ENCODE peak calls at places on chromosomes 3 and 15, in six cellular contexts. G is activated CD8-positive, alpha-beta memory T cell treated with anti-CD3 and anti-CD28 coated beads, Interleukin-2, amount 50 U/mL, for 4 hours; E is EL; S is nephron progenitor cell; T is ACHN; K is GM12865. C is an unnamed sample.

GRCh38 chr3:141853146-141853690 is 23.2 kb upstream of the ATP1B3 start:
- DNase-seq in G (no peak), E (no peak), S (no peak), T (no peak), K (no peak), C (no peak)

GRCh38 chr15:80660114-80660513 is 35.0 kb upstream of the ABHD17C start:
- DNase-seq in G (no peak), E (peak; percentile 34), S (peak; percentile 35), T (peak; percentile 47), K (no peak), C (no peak)

GRCh38 chr15:73389971-73390544 is 21.3 kb upstream of the HCN4 start:
- DNase-seq in G (no peak), E (no peak), S (no peak), T (no peak), K (no peak), C (no peak)

GRCh38 chr15:73737506-73737905 is 15.6 kb downstream of the INSYN1 start:
- DNase-seq in G (no peak), E (no peak), S (no peak), T (no peak), K (no peak), C (no peak)

GRCh38 chr15:76840830-76841460 is 64.2 kb downstream of the SCAPER start:
- DNase-seq in G (no peak), E (peak; percentile 30), S (no peak), T (peak; percentile 44), K (peak; percentile 45), C (no peak)

GRCh38 chr15:71152542-71152941 is 37.3 kb downstream of the THSD4 start:
- DNase-seq in G (no peak), E (no peak), S (no peak), T (no peak), K (no peak), C (no peak)

GRCh38 chr3:191357909-191358308 is 27.6 kb upstream of the UTS2B start:
- DNase-seq in G (no peak), E (no peak), S (no peak), T (no peak), K (no peak), C (no peak)

GRCh38 chr3:127886276-127886862 is 28.7 kb upstream of the KBTBD12 start:
- DNase-seq in G (no peak), E (no peak), S (no peak), T (no peak), K (no peak), C (no peak)

GRCh38 chr3:149575213-149575961 is 82.4 kb downstream of the WWTR1 start:
- DNase-seq in G (no peak), E (peak; percentile 95), S (no peak), T (peak; percentile 78), K (peak; percentile 17), C (no peak)

GRCh38 chr15:35168464-35168863 is 83.4 kb upstream of the NANOGP8 start:
- DNase-seq in G (no peak), E (peak; percentile 79), S (no peak), T (peak; percentile 47), K (no peak), C (no peak)

GRCh38 chr3:189368384-189368783 is 196.6 kb downstream of the TPRG1 start:
- DNase-seq in G (no peak), E (no peak), S (no peak), T (no peak), K (peak; percentile 15), C (no peak)

GRCh38 chr15:51869074-51869425 is 39.6 kb downstream of the TMOD3 start:
- DNase-seq in G (no peak), E (peak; percentile 94), S (no peak), T (peak; percentile 72), K (no peak), C (no peak)

GRCh38 chr3:30472090-30472489 is 134.3 kb upstream of the TGFBR2 start:
- DNase-seq in G (no peak), E (no peak), S (no peak), T (no peak), K (no peak), C (no peak)

GRCh38 chr15:67840747-67841634 is 1.1 kb upstream of the RNU6-1 start:
- DNase-seq in G (no peak), E (peak; percentile 53), S (no peak), T (no peak), K (peak; percentile 50), C (peak; percentile 54)

GRCh38 chr3:196406806-196407470 is 25.3 kb downstream of the UBXN7 start:
- DNase-seq in G (no peak), E (peak; percentile 92), S (no peak), T (peak; percentile 23), K (no peak), C (no peak)

GRCh38 chr15:76391847-76392246 is 55.3 kb downstream of the ISL2 start:
- DNase-seq in G (no peak), E (no peak), S (no peak), T (no peak), K (no peak), C (no peak)

GRCh38 chr3:10505050-10505790 is at the start of gene ATP2B2:
- DNase-seq in G (no peak), E (no peak), S (peak; percentile 60), T (no peak), K (no peak), C (peak; percentile 39)

GRCh38 chr3:125120370-125121122 is 64.7 kb upstream of the HEG1 start:
- DNase-seq in G (no peak), E (no peak), S (peak; percentile 30), T (no peak), K (no peak), C (peak; percentile 32)

GRCh38 chr15:68277131-68277604 is 377 bp upstream of the FEM1B start:
- DNase-seq in G (no peak), E (peak; percentile 63), S (no peak), T (peak; percentile 53), K (no peak), C (no peak)

GRCh38 chr3:111998661-111999641 is at the start of gene TAGLN3:
- DNase-seq in G (no peak), E (peak; percentile 36), S (peak; percentile 60), T (peak; percentile 68), K (peak; percentile 10), C (peak; percentile 42)

GRCh38 chr15:74808073-74808839 is 4.4 kb upstream of the LMAN1L start:
- DNase-seq in G (no peak), E (peak; percentile 44), S (no peak), T (peak; percentile 41), K (no peak), C (no peak)